ENCODE peak calls at places on chromosomes 16 and 17, in nine cellular contexts. A is neural progenitor cell; R is stomach; X is fibroblast of lung; N is thoracic aorta; I is CD8-positive, alpha-beta T cell; U is aorta; T is CD4-positive, alpha-beta memory T cell; L is transverse colon. S is an unnamed sample.
A peak's percentile ranks its signal among the peaks of the same experiment; 100 is the strongest.

GRCh38 chr17:69869667-69870066 is 205.4 kb upstream of the KCNJ16 start:
- DNase-seq in A (no peak), R (no peak), X (no peak), N (no peak), I (no peak), U (no peak), T (no peak), L (no peak), S (no peak)

GRCh38 chr17:66947311-66947710 is 17.2 kb upstream of the CACNG4 start:
- DNase-seq in A (no peak), R (no peak), X (no peak), N (no peak), I (no peak), U (no peak), T (no peak), L (no peak), S (no peak)

GRCh38 chr16:17832738-17833137 is 362.0 kb upstream of the XYLT1 start:
- DNase-seq in A (no peak), R (no peak), X (no peak), N (no peak), I (no peak), U (no peak), T (no peak), L (no peak), S (no peak)

GRCh38 chr16:83992624-83993023 is 24.6 kb downstream of the NECAB2 start:
- DNase-seq in A (no peak), R (no peak), X (peak; percentile 81), N (no peak), I (no peak), U (peak; percentile 51), T (no peak), L (no peak), S (peak; percentile 77)

GRCh38 chr17:75307957-75308731 is 18.9 kb upstream of the SLC25A19 start:
- DNase-seq in A (no peak), R (no peak), X (no peak), N (no peak), I (no peak), U (no peak), T (no peak), L (no peak), S (no peak)

GRCh38 chr17:44920565-44920940 is 5.3 kb upstream of the GFAP start:
- DNase-seq in A (no peak), R (no peak), X (no peak), N (no peak), I (no peak), U (no peak), T (no peak), L (peak; percentile 1), S (no peak)

GRCh38 chr17:7233701-7234099 is 617 bp downstream of the DVL2 start:
- DNase-seq in A (no peak), R (no peak), X (no peak), N (no peak), I (no peak), U (no peak), T (no peak), L (no peak), S (peak; percentile 35)

GRCh38 chr17:66673668-66674276 is 161.1 kb upstream of the CACNG5 start:
- DNase-seq in A (peak; percentile 78), R (peak; percentile 59), X (peak; percentile 62), N (no peak), I (peak; percentile 53), U (no peak), T (peak; percentile 88), L (peak; percentile 57), S (peak; percentile 54)

GRCh38 chr16:81405702-81406113 is 38.9 kb upstream of the CMIP start:
- DNase-seq in A (no peak), R (peak; percentile 44), X (peak; percentile 99), N (no peak), I (no peak), U (no peak), T (no peak), L (no peak), S (peak; percentile 99)

GRCh38 chr16:83714286-83714685 is 93.5 kb upstream of the HSBP1 start:
- DNase-seq in A (no peak), R (no peak), X (peak; percentile 62), N (no peak), I (no peak), U (no peak), T (no peak), L (no peak), S (peak; percentile 51)

GRCh38 chr16:69566437-69567030 is 768 bp downstream of the NFAT5 start:
- DNase-seq in A (peak; percentile 75), R (peak; percentile 45), X (peak; percentile 76), N (no peak), I (peak; percentile 15), U (peak; percentile 79), T (no peak), L (peak; percentile 60), S (peak; percentile 61)

GRCh38 chr16:89860747-89861304 is 12.6 kb upstream of the TCF25 start:
- DNase-seq in A (peak; percentile 72), R (peak; percentile 70), X (peak; percentile 10), N (no peak), I (peak; percentile 80), U (peak; percentile 66), T (peak; percentile 71), L (peak; percentile 78), S (no peak)

GRCh38 chr17:30832438-30832790 is 648 bp downstream of the ATAD5 start:
- DNase-seq in A (peak; percentile 2), R (no peak), X (no peak), N (no peak), I (no peak), U (no peak), T (no peak), L (no peak), S (no peak)
- H3K27ac ChIP-seq in A (peak overlapping the region; percentile 90), R (no peak overlapping the region), X (peak overlapping the region; percentile 90), N (no peak overlapping the region), I (peak overlapping the region; percentile 41), U (no peak overlapping the region), T (peak overlapping the region; percentile 73), L (peak overlapping the region; percentile 65), S (peak overlapping the region; percentile 74)

GRCh38 chr17:1029912-1030656 is 33.2 kb downstream of the TIMM22 start:
- DNase-seq in A (no peak), R (no peak), X (no peak), N (no peak), I (no peak), U (no peak), T (no peak), L (no peak), S (no peak)
- H3K27ac ChIP-seq in A (no peak overlapping the region), R (peak overlapping the region; percentile 32), X (peak overlapping the region; percentile 74), N (peak overlapping the region; percentile 52), I (no peak overlapping the region), U (peak overlapping the region; percentile 85), T (no peak overlapping the region), L (peak overlapping the region; percentile 70), S (no peak overlapping the region)

GRCh38 chr17:37480427-37480826 is 9.3 kb upstream of the DUSP14 start:
- DNase-seq in A (no peak), R (no peak), X (no peak), N (no peak), I (no peak), U (no peak), T (no peak), L (no peak), S (no peak)

GRCh38 chr17:37478187-37478586 is 11.5 kb upstream of the DUSP14 start:
- DNase-seq in A (no peak), R (no peak), X (no peak), N (no peak), I (no peak), U (no peak), T (no peak), L (no peak), S (no peak)

GRCh38 chr17:37479025-37479424 is 10.7 kb upstream of the DUSP14 start:
- DNase-seq in A (no peak), R (no peak), X (no peak), N (no peak), I (no peak), U (no peak), T (no peak), L (no peak), S (no peak)

GRCh38 chr17:37476431-37477130 is 13.1 kb upstream of the DUSP14 start:
- DNase-seq in A (no peak), R (no peak), X (peak; percentile 47), N (no peak), I (no peak), U (no peak), T (no peak), L (peak; percentile 14), S (no peak)

DNA sequence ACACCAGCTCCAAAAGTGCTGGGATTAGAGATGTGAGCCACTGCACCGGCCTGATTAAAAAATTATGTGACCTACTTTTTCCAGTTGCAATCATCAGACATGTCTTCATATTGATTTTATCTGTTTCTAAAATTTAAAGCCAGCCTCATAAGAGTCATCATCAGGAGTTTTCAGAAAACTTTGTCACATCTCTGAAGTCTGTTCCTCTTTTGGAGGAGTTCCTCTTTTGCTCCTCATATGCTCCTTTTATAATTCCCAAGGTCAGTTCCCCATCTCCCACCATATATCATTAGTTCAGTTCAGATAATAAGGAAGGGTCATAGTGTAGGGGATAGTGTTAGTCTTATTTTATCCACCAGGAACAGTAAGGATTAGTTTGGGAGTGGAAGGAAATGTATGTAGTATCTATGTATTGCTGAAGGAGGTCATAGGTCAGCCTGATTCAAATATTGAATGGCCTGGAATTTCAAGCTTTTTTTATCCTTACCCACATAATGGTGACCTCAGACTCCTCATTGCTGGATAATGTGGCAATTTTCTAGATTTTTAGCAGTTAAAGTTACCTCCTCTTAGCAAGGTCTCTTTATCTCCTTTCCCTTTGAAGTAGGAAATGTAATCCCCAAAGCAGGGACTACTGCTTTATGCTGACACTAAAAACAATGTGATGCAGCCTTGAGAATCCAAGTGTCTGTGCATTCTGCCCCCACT is 13.8 kb upstream of the DUSP14 start:
- DNase-seq in A (no peak), R (no peak), X (no peak), N (no peak), I (no peak), U (no peak), T (no peak), L (no peak), S (no peak)
- H3K27ac ChIP-seq in A (no peak overlapping the region), R (no peak overlapping the region), X (peak overlapping the region; percentile 55), N (no peak overlapping the region), I (no peak overlapping the region), U (no peak overlapping the region), T (no peak overlapping the region), L (peak overlapping the region; percentile 26), S (peak overlapping the region; percentile 32)

GRCh38 chr17:27633312-27634025 is 2.5 kb downstream of the LGALS9 start:
- DNase-seq in A (no peak), R (no peak), X (no peak), N (no peak), I (no peak), U (no peak), T (no peak), L (peak; percentile 41), S (no peak)
- H3K27ac ChIP-seq in A (no peak overlapping the region), R (peak overlapping the region; percentile 85), X (no peak overlapping the region), N (no peak overlapping the region), I (no peak overlapping the region), U (no peak overlapping the region), T (no peak overlapping the region), L (peak overlapping the region; percentile 90), S (no peak overlapping the region)